ENCODE peak calls at places on chromosomes 3 and 15, in eight cellular contexts. A is sigmoid colon, U is upper lobe of left lung, D is transverse colon, N is H1, Y is K562, Z is HepG2, W is esophagus muscularis mucosa. B is an unnamed sample. For H3K27me3, the result is how much of the 10 kb centered on the place peaks cover.

GRCh38 chr3:99248130-99248529 is 346.6 kb upstream of the DCBLD2 start:
- DNase-seq in Y (no peak), A (no peak), D (no peak), U (no peak), W (no peak), N (no peak), Z (no peak), B (no peak)

GRCh38 chr3:53773586-53774368 is 72.4 kb downstream of the CHDH start:
- DNase-seq in W (no peak), U (peak), Y (no peak), D (no peak), N (no peak), A (no peak), Z (no peak), B (no peak)

GRCh38 chr3:10594915-10595314 is 89.5 kb upstream of the ATP2B2 start:
- DNase-seq in A (no peak), Y (peak), N (peak), W (no peak), U (no peak), Z (peak), D (no peak), B (no peak)

GRCh38 chr3:134055661-134056060 is 25.9 kb upstream of the SLCO2A1 start:
- DNase-seq in D (no peak), N (no peak), U (peak), W (no peak), A (no peak), Z (no peak), Y (no peak), B (peak)

GRCh38 chr3:16770021-16770420 is 114.7 kb upstream of the PLCL2 start:
- DNase-seq in D (no peak), U (no peak), Y (no peak), A (no peak), W (no peak), N (no peak), Z (no peak), B (no peak)

GRCh38 chr15:38169982-38170381 is 82.7 kb upstream of the SPRED1 start:
- DNase-seq in W (no peak), A (no peak), Z (no peak), U (no peak), N (no peak), D (no peak), Y (no peak), B (no peak)

GRCh38 chr3:6697722-6698121 is 163.2 kb upstream of the GRM7 start:
- DNase-seq in A (no peak), D (no peak), Y (no peak), U (no peak), W (no peak), Z (no peak), N (no peak), B (no peak)

GRCh38 chr3:8204846-8205624 is 296.6 kb upstream of the LMCD1 start:
- DNase-seq in A (no peak), N (no peak), Y (no peak), W (no peak), D (no peak), U (no peak), Z (no peak), B (no peak)

GRCh38 chr3:99242271-99242670 is 340.8 kb upstream of the DCBLD2 start:
- DNase-seq in A (no peak), W (no peak), U (no peak), N (no peak), D (no peak), Z (no peak), Y (no peak), B (no peak)

GRCh38 chr15:64640146-64640868 is 135.1 kb downstream of the RBPMS2 start:
- DNase-seq in D (no peak), W (no peak), Z (peak), N (no peak), A (no peak), Y (no peak), U (peak), B (no peak)

GRCh38 chr15:28885630-28886430 is at the start of gene APBA2:
- DNase-seq in N (peak), U (no peak), W (no peak), A (no peak), Y (peak), Z (no peak), D (no peak), B (no peak)

GRCh38 chr3:8324727-8325126 is 176.9 kb upstream of the LMCD1 start:
- DNase-seq in N (peak), A (no peak), D (peak), W (no peak), Y (no peak), Z (peak), U (no peak), B (no peak)

GRCh38 chr15:29568840-29569532 is 253.3 kb downstream of the TJP1 start:
- DNase-seq in D (peak), N (no peak), Y (no peak), Z (peak), W (peak), A (no peak), U (peak), B (no peak)

GRCh38 chr15:31605467-31605931 is 278.9 kb downstream of the KLF13 start:
- DNase-seq in A (no peak), Z (no peak), N (peak), Y (no peak), D (no peak), W (no peak), U (no peak), B (no peak)

GRCh38 chr3:124788254-124788745 is 58.0 kb downstream of the UMPS start:
- DNase-seq in Z (no peak), N (no peak), D (no peak), A (no peak), U (no peak), Y (no peak), W (no peak), B (no peak)

GRCh38 chr3:57756528-57757401 is 656 bp downstream of the SLMAP start:
- DNase-seq in Z (peak), A (peak), Y (peak), W (no peak), U (peak), N (peak), D (peak), B (peak)

GRCh38 chr3:189270248-189270832 is 98.6 kb downstream of the TPRG1 start:
- DNase-seq in A (no peak), Z (peak), U (peak), D (peak), N (no peak), Y (no peak), W (no peak), B (peak)

GRCh38 chr3:153734777-153735551 is 386.2 kb upstream of the ARHGEF26 start:
- DNase-seq in Z (peak), N (no peak), W (no peak), A (no peak), U (no peak), D (no peak), Y (no peak), B (no peak)

GRCh38 chr3:57157666-57158065 is 7.5 kb downstream of the IL17RD start:
- DNase-seq in Y (no peak), D (no peak), U (no peak), N (no peak), W (no peak), A (no peak), Z (no peak), B (no peak)

GRCh38 chr3:71991051-71991450 is 206.1 kb upstream of the PROK2 start:
- DNase-seq in U (no peak), A (no peak), Y (no peak), Z (no peak), N (no peak), D (no peak), W (no peak), B (no peak)

GRCh38 chr3:183958226-183958625 is 59.5 kb downstream of the ABCC5 start:
- DNase-seq in Z (no peak), N (no peak), D (no peak), Y (no peak), U (no peak), W (no peak), A (no peak), B (no peak)

GRCh38 chr15:57440799-57441198 is 64.5 kb downstream of the CGNL1 start:
- DNase-seq in Y (no peak), A (no peak), D (no peak), U (no peak), N (no peak), W (no peak), Z (no peak), B (no peak)

GRCh38 chr15:42401544-42402478 is 42.5 kb downstream of the CAPN3 start:
- DNase-seq in W (no peak), Y (peak), N (no peak), A (no peak), D (no peak), Z (no peak), U (no peak), B (no peak)

GRCh38 chr3:129602730-129603560 is 3.5 kb downstream of the PLXND1 start:
- DNase-seq in Y (peak), U (peak), Z (peak), W (no peak), D (peak), A (peak), N (no peak), B (peak)

GRCh38 chr3:187735837-187736236 is 9.4 kb downstream of the BCL6 start:
- DNase-seq in Z (no peak), Y (no peak), A (no peak), W (no peak), D (no peak), N (no peak), U (no peak), B (no peak)

GRCh38 chr15:43121863-43122262 is 11.5 kb upstream of the TMEM62 start:
- DNase-seq in Y (no peak), A (no peak), W (no peak), N (no peak), U (no peak), Z (no peak), D (no peak), B (no peak)

GRCh38 chr15:64426845-64427465 is 33.4 kb upstream of the ZNF609 start:
- DNase-seq in A (no peak), U (no peak), D (no peak), N (no peak), Y (no peak), W (no peak), Z (peak), B (no peak)

GRCh38 chr3:71128951-71129350 is 454.6 kb downstream of the FOXP1 start:
- DNase-seq in U (no peak), N (no peak), Z (no peak), Y (peak), W (no peak), D (no peak), A (no peak), B (no peak)

GRCh38 chr15:56778761-56779160 is 45.5 kb upstream of the ZNF280D start:
- DNase-seq in N (no peak), D (no peak), W (no peak), Y (no peak), U (no peak), A (no peak), Z (no peak), B (no peak)

GRCh38 chr3:2156244-2156847 is 57.7 kb downstream of the CNTN4 start:
- DNase-seq in Y (peak), N (peak), A (no peak), D (peak), U (peak), Z (peak), W (no peak), B (no peak)

GRCh38 chr3:22713936-22714335 is 489.2 kb upstream of the UBE2E2 start:
- DNase-seq in A (no peak), Z (peak), W (no peak), Y (no peak), D (no peak), U (no peak), N (no peak), B (no peak)

GRCh38 chr15:70632981-70633380 is 130.4 kb downstream of the UACA start:
- DNase-seq in Z (no peak), D (no peak), A (no peak), Y (no peak), U (no peak), W (no peak), N (no peak), B (no peak)

GRCh38 chr3:50536471-50537180 is 30.9 kb downstream of the C3orf18 start:
- DNase-seq in Y (no peak), U (no peak), Z (no peak), A (no peak), W (no peak), D (no peak), N (no peak), B (no peak)
- H3K27me3 ChIP-seq in Y (under half), U (under half), Z (half or more), A (under half), W (under half), D (under half), N (under half), B (under half)

GRCh38 chr3:173258721-173259120 is 117.7 kb upstream of the SPATA16 start:
- DNase-seq in U (no peak), W (no peak), D (no peak), A (no peak), Z (no peak), N (no peak), Y (no peak), B (no peak)

GRCh38 chr3:173257797-173258196 is 116.8 kb upstream of the SPATA16 start:
- DNase-seq in N (no peak), A (no peak), U (no peak), W (no peak), D (no peak), Y (no peak), Z (no peak), B (no peak)

GRCh38 chr3:173253471-173253870 is 112.4 kb upstream of the SPATA16 start:
- DNase-seq in D (no peak), U (no peak), N (no peak), W (no peak), A (no peak), Y (no peak), Z (no peak), B (no peak)

GRCh38 chr3:173255555-173255954 is 114.5 kb upstream of the SPATA16 start:
- DNase-seq in D (no peak), W (no peak), A (no peak), N (no peak), U (no peak), Z (no peak), Y (no peak), B (no peak)
- TF ChIP-seq POLR2AphosphoS5 in D (no peak), W (no peak), A (no peak), N (no peak), U (no peak), Z (no peak), Y (no peak), B (no peak)

DNA sequence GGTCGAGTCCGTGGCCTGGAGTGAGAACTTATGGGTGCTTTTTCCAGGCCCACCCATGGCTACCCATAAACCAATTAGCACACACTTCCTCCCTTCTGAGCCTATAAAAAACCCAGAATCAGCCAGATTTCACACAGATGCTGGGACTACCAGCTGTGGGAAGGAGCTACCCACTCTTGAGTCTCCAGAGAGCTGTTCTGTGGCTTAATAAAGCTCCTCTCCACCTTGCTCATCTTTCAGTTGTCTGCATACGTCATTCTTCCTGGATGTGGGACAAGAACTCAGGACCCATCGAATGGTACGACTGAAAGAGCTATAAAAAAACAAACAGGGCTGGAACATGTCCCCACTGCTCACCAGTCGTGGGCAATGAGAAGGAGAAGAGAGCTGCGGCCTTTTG is 555.4 kb upstream of the CCDC54 start:
- DNase-seq in N (no peak), D (no peak), W (no peak), A (no peak), Z (no peak), Y (no peak), U (no peak), B (no peak)
- TF ChIP-seq EP300 in N (no peak), D (no peak), W (no peak), A (no peak), Z (no peak), Y (no peak), U (no peak), B (no peak)

DNA sequence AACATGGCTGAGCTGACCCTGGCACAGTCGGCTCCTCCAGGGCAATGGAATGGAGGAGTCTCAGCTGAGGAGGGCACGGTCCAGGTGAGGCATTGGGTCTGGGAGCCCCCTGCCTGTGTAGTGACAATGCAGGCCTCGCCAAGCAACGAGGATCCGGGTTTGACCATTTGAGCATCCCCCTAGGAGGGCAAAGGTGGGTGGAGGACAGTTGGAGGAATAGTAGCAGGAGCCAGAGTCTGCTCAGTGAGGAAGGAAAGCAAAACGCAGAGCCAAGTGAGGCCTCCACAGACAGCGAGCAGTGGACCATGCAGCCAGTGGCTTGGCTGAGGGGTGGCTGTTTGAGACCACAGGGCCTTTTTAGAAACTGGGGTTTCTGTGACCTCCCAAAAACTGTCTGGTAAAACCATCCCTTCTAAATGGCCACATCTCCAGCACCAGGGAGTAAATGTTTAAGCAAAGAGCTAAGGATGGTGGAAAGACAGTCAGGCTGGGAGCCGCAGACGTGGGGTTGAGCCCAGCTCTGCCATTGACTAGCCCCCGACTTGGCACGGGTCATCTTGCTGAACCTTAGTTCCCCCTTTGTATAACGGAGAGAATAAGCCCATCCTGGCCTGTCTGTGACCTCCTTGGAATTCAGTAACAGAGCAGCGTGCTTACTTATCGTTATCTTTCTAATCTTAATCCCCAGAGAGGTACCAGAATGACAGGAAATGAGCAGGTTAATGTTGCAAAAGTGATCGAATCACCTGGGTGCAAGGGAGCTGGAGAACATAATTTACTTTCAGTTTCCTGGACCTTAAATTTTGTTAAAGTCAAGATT is 46.8 kb downstream of the CMTM6 start:
- DNase-seq in Z (no peak), A (no peak), Y (no peak), N (no peak), D (no peak), U (no peak), W (peak), B (no peak)
- H3K27me3 ChIP-seq in Z (under half), A (under half), Y (under half), N (under half), D (under half), U (under half), W (under half), B (under half)

GRCh38 chr3:20145874-20146273 is 40.1 kb downstream of the SGO1 start:
- DNase-seq in Z (no peak), U (no peak), W (no peak), N (no peak), Y (no peak), D (no peak), A (no peak), B (no peak)
- TF ChIP-seq POLR2AphosphoS5 in Z (no peak), U (no peak), W (no peak), N (no peak), Y (no peak), D (no peak), A (no peak), B (no peak)

DNA sequence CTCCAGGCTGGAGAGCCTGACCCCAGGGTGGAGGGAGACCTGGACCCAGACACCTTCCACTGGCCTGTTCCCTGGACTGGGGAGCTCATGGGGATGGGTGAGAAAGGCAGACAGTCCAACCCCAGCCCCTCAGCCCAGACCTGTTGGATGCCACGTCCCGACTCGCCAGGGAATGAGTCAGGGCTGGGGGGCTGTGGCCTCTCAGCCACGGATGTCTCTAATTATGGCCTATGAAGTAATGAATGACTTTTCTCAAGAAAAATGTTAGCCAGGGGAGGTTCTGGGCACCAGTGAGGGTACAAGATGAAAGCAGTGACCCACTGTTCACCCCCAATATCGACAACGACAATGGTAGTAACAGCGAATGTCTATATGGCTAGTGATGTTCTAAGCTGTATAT is 107.0 kb upstream of the RPL32 start:
- DNase-seq in Z (no peak), Y (no peak), U (no peak), N (no peak), A (no peak), D (no peak), W (no peak), B (no peak)
- TF ChIP-seq EP300 in Z (no peak), Y (no peak), U (no peak), N (no peak), A (no peak), D (no peak), W (no peak), B (no peak)

GRCh38 chr15:93330862-93331544 is 242.0 kb upstream of the RGMA start:
- DNase-seq in Z (no peak), A (no peak), Y (no peak), U (no peak), W (no peak), N (no peak), D (no peak), B (no peak)

GRCh38 chr15:93331545-93332117 is 242.6 kb upstream of the RGMA start:
- DNase-seq in Y (no peak), D (no peak), Z (no peak), A (peak), W (no peak), U (no peak), N (peak), B (no peak)

GRCh38 chr15:93333826-93334225 is 244.8 kb upstream of the RGMA start:
- DNase-seq in Z (no peak), D (no peak), A (no peak), W (no peak), N (peak), U (no peak), Y (no peak), B (no peak)
- H3K27me3 ChIP-seq in Z (under half), D (under half), A (under half), W (under half), N (under half), U (under half), Y (under half), B (under half)

B was measured in suprapubic skin.